ENCODE peak calls at places on chromosomes 16 and 17, in ten cellular contexts. R, Y, D, F, W, Q, X, E, M and L are unnamed samples.

GRCh38 chr17:16988749-16989229 is 16.9 kb upstream of the TNFRSF13B start:
- DNase-seq in R (no peak), Y (no peak), D (no peak), F (no peak), W (no peak), Q (no peak), X (no peak), E (no peak), M (no peak), L (peak; percentile 68)

GRCh38 chr17:41527076-41528023 is 758 bp downstream of the KRT19 start:
- DNase-seq in R (no peak), Y (no peak), D (no peak), F (no peak), W (no peak), Q (no peak), X (peak; percentile 77), E (no peak), M (peak; percentile 76), L (no peak)

GRCh38 chr17:50946223-50946890 is 80.2 kb upstream of the TOB1 start:
- DNase-seq in R (peak; percentile 63), Y (peak; percentile 52), D (no peak), F (no peak), W (no peak), Q (no peak), X (peak; percentile 31), E (no peak), M (peak; percentile 55), L (peak; percentile 21)

GRCh38 chr17:9330140-9330902 is 245.3 kb downstream of the STX8 start:
- DNase-seq in R (no peak), Y (no peak), D (no peak), F (no peak), W (no peak), Q (no peak), X (peak; percentile 63), E (no peak), M (no peak), L (no peak)

GRCh38 chr16:58196898-58197313 is 1.0 kb downstream of the CSNK2A2 start:
- DNase-seq in R (no peak), Y (no peak), D (peak; percentile 30), F (no peak), W (no peak), Q (no peak), X (no peak), E (no peak), M (no peak), L (peak; percentile 28)

GRCh38 chr17:19706791-19707727 is 9.3 kb downstream of the SLC47A2 start:
- DNase-seq in R (no peak), Y (no peak), D (peak; percentile 86), F (no peak), W (no peak), Q (no peak), X (peak; percentile 30), E (no peak), M (no peak), L (peak; percentile 20)

GRCh38 chr16:75048546-75048945 is 49.7 kb downstream of the ZNRF1 start:
- DNase-seq in R (no peak), Y (no peak), D (no peak), F (no peak), W (no peak), Q (no peak), X (no peak), E (no peak), M (no peak), L (no peak)

GRCh38 chr16:58280146-58280845 is 14.5 kb downstream of the PRSS54 start:
- DNase-seq in R (no peak), Y (no peak), D (peak; percentile 82), F (no peak), W (no peak), Q (no peak), X (no peak), E (no peak), M (no peak), L (no peak)

GRCh38 chr17:17171991-17172939 is 33.9 kb downstream of the PLD6 start:
- DNase-seq in R (no peak), Y (no peak), D (peak; percentile 59), F (no peak), W (no peak), Q (no peak), X (peak; percentile 63), E (no peak), M (no peak), L (no peak)

GRCh38 chr17:73342549-73343167 is 30.9 kb upstream of the CDC42EP4 start:
- DNase-seq in R (no peak), Y (no peak), D (peak; percentile 62), F (no peak), W (no peak), Q (no peak), X (no peak), E (no peak), M (no peak), L (no peak)

GRCh38 chr17:29133146-29133713 is 47.0 kb downstream of the MYO18A start:
- DNase-seq in R (peak; percentile 91), Y (no peak), D (no peak), F (no peak), W (no peak), Q (no peak), X (peak; percentile 73), E (no peak), M (no peak), L (no peak)

GRCh38 chr17:4948997-4949320 is 629 bp upstream of the PFN1 start:
- DNase-seq in R (peak; percentile 94), Y (peak; percentile 85), D (peak; percentile 76), F (peak; percentile 93), W (peak; percentile 56), Q (peak; percentile 75), X (peak; percentile 90), E (peak; percentile 66), M (peak; percentile 91), L (peak; percentile 93)

GRCh38 chr17:7855643-7856080 is 796 bp downstream of the TMEM88 start:
- DNase-seq in R (peak; percentile 79), Y (no peak), D (no peak), F (no peak), W (no peak), Q (no peak), X (no peak), E (no peak), M (peak; percentile 66), L (no peak)

GRCh38 chr17:41531993-41532392 is 3.9 kb upstream of the KRT19 start:
- DNase-seq in R (no peak), Y (no peak), D (no peak), F (no peak), W (no peak), Q (no peak), X (no peak), E (no peak), M (no peak), L (no peak)

GRCh38 chr17:15009087-15009486 is 256.0 kb downstream of the PMP22 start:
- DNase-seq in R (no peak), Y (no peak), D (no peak), F (peak; percentile 19), W (no peak), Q (no peak), X (no peak), E (no peak), M (no peak), L (no peak)

GRCh38 chr16:4415538-4416199 is 727 bp downstream of the CORO7 start:
- DNase-seq in R (peak; percentile 76), Y (no peak), D (no peak), F (no peak), W (no peak), Q (no peak), X (peak; percentile 37), E (no peak), M (peak; percentile 81), L (peak; percentile 53)

GRCh38 chr17:46842835-46843234 is 8.5 kb upstream of the WNT9B start:
- DNase-seq in R (no peak), Y (no peak), D (no peak), F (no peak), W (no peak), Q (no peak), X (no peak), E (no peak), M (no peak), L (no peak)
- TF ChIP-seq CTCF in R (no peak), Y (no peak), D (peak; percentile 41), F (no peak), W (peak; percentile 55), Q (peak; percentile 41), X (peak; percentile 74), E (peak; percentile 68), M (no peak), L (peak; percentile 44)

GRCh38 chr17:69462882-69463281 is 48.4 kb downstream of the MAP2K6 start:
- DNase-seq in R (no peak), Y (no peak), D (no peak), F (no peak), W (no peak), Q (no peak), X (no peak), E (no peak), M (no peak), L (no peak)
- TF ChIP-seq CTCF in R (no peak), Y (no peak), D (no peak), F (no peak), W (no peak), Q (no peak), X (peak; percentile 28), E (no peak), M (no peak), L (no peak)

GRCh38 chr16:81641403-81642106 is 137.5 kb upstream of the PLCG2 start:
- DNase-seq in R (no peak), Y (no peak), D (no peak), F (no peak), W (no peak), Q (no peak), X (peak; percentile 45), E (no peak), M (no peak), L (no peak)
- TF ChIP-seq CTCF in R (no peak), Y (no peak), D (no peak), F (no peak), W (no peak), Q (no peak), X (no peak), E (no peak), M (no peak), L (no peak)

GRCh38 chr17:47733047-47733413 is at the start of gene TBX21:
- DNase-seq in R (peak; percentile 69), Y (peak; percentile 75), D (no peak), F (no peak), W (no peak), Q (no peak), X (peak; percentile 89), E (no peak), M (peak; percentile 80), L (peak; percentile 89)
- TF ChIP-seq CTCF in R (no peak), Y (peak; percentile 31), D (peak; percentile 11), F (no peak), W (no peak), Q (no peak), X (peak; percentile 51), E (no peak), M (no peak), L (peak; percentile 52)

GRCh38 chr16:72848045-72848410 is 199.9 kb downstream of the ZFHX3 start:
- DNase-seq in R (peak; percentile 83), Y (no peak), D (no peak), F (no peak), W (no peak), Q (no peak), X (no peak), E (no peak), M (no peak), L (no peak)
- TF ChIP-seq CTCF in R (no peak), Y (no peak), D (no peak), F (no peak), W (no peak), Q (no peak), X (no peak), E (no peak), M (no peak), L (no peak)